ENCODE peak calls at places on chromosomes 4 and X, in ten cellular contexts. One of them, this sample, is unnamed.

GRCh38 chr4:84499065-84499982 is at the start of gene NKX6-1:
- DNase-seq in AG09309: peak
- DNase-seq in uterus: peak
- DNase-seq in activated CD4-positive, alpha-beta T cell treated with anti-CD3 and anti-CD28 coated beads, Interleukin-2, amount 10 ng/mL, durations not matched to agents 7 days and 5 days: no peak
- DNase-seq in GM03348: peak
- DNase-seq in Peyer's patch: peak
- DNase-seq in stimulated activated CD4-positive, alpha-beta T cell treated with anti-CD3 and anti-CD28 coated beads, Interleukin-1b, Interleukin-23, amount 100 ng/mL, for 24 hours: no peak
- DNase-seq in Calu3: peak
- DNase-seq in occipital lobe: no peak
- DNase-seq in HEK293T: peak
- DNase-seq in this sample: peak

GRCh38 chrX:101659601-101660063 is at the start of gene ARMCX2:
- DNase-seq in AG09309: peak
- DNase-seq in uterus: peak
- DNase-seq in activated CD4-positive, alpha-beta T cell treated with anti-CD3 and anti-CD28 coated beads, Interleukin-2, amount 10 ng/mL, durations not matched to agents 7 days and 5 days: no peak
- DNase-seq in GM03348: peak
- DNase-seq in Peyer's patch: peak
- DNase-seq in stimulated activated CD4-positive, alpha-beta T cell treated with anti-CD3 and anti-CD28 coated beads, Interleukin-1b, Interleukin-23, amount 100 ng/mL, for 24 hours: no peak
- DNase-seq in Calu3: no peak
- DNase-seq in occipital lobe: peak
- DNase-seq in HEK293T: no peak
- DNase-seq in this sample: peak

GRCh38 chr4:10028910-10029309 is 7.6 kb upstream of the SLC2A9 start:
- DNase-seq in AG09309: no peak
- DNase-seq in uterus: no peak
- DNase-seq in activated CD4-positive, alpha-beta T cell treated with anti-CD3 and anti-CD28 coated beads, Interleukin-2, amount 10 ng/mL, durations not matched to agents 7 days and 5 days: no peak
- DNase-seq in GM03348: no peak
- DNase-seq in Peyer's patch: no peak
- DNase-seq in stimulated activated CD4-positive, alpha-beta T cell treated with anti-CD3 and anti-CD28 coated beads, Interleukin-1b, Interleukin-23, amount 100 ng/mL, for 24 hours: no peak
- DNase-seq in Calu3: no peak
- DNase-seq in occipital lobe: no peak
- DNase-seq in HEK293T: no peak
- DNase-seq in this sample: peak

GRCh38 chr4:140243345-140243753 is 89.4 kb upstream of the MAML3 start:
- DNase-seq in AG09309: no peak
- DNase-seq in uterus: peak
- DNase-seq in activated CD4-positive, alpha-beta T cell treated with anti-CD3 and anti-CD28 coated beads, Interleukin-2, amount 10 ng/mL, durations not matched to agents 7 days and 5 days: peak
- DNase-seq in GM03348: no peak
- DNase-seq in Peyer's patch: peak
- DNase-seq in stimulated activated CD4-positive, alpha-beta T cell treated with anti-CD3 and anti-CD28 coated beads, Interleukin-1b, Interleukin-23, amount 100 ng/mL, for 24 hours: no peak
- DNase-seq in Calu3: no peak
- DNase-seq in occipital lobe: no peak
- DNase-seq in HEK293T: no peak
- DNase-seq in this sample: peak

GRCh38 chr4:141346144-141346543 is 125.4 kb downstream of the ZNF330 start:
- DNase-seq in AG09309: no peak
- DNase-seq in uterus: no peak
- DNase-seq in activated CD4-positive, alpha-beta T cell treated with anti-CD3 and anti-CD28 coated beads, Interleukin-2, amount 10 ng/mL, durations not matched to agents 7 days and 5 days: no peak
- DNase-seq in GM03348: peak
- DNase-seq in Peyer's patch: no peak
- DNase-seq in stimulated activated CD4-positive, alpha-beta T cell treated with anti-CD3 and anti-CD28 coated beads, Interleukin-1b, Interleukin-23, amount 100 ng/mL, for 24 hours: no peak
- DNase-seq in Calu3: no peak
- DNase-seq in occipital lobe: no peak
- DNase-seq in HEK293T: peak
- DNase-seq in this sample: peak

GRCh38 chr4:75708218-75708691 is 16.1 kb upstream of the USO1 start:
- DNase-seq in AG09309: no peak
- DNase-seq in uterus: no peak
- DNase-seq in activated CD4-positive, alpha-beta T cell treated with anti-CD3 and anti-CD28 coated beads, Interleukin-2, amount 10 ng/mL, durations not matched to agents 7 days and 5 days: peak
- DNase-seq in GM03348: no peak
- DNase-seq in Peyer's patch: no peak
- DNase-seq in stimulated activated CD4-positive, alpha-beta T cell treated with anti-CD3 and anti-CD28 coated beads, Interleukin-1b, Interleukin-23, amount 100 ng/mL, for 24 hours: no peak
- DNase-seq in Calu3: no peak
- DNase-seq in occipital lobe: no peak
- DNase-seq in HEK293T: no peak
- DNase-seq in this sample: peak

GRCh38 chrX:8404443-8404842 is 60.2 kb upstream of the VCX3B start:
- DNase-seq in AG09309: no peak
- DNase-seq in uterus: no peak
- DNase-seq in activated CD4-positive, alpha-beta T cell treated with anti-CD3 and anti-CD28 coated beads, Interleukin-2, amount 10 ng/mL, durations not matched to agents 7 days and 5 days: no peak
- DNase-seq in GM03348: no peak
- DNase-seq in Peyer's patch: no peak
- DNase-seq in stimulated activated CD4-positive, alpha-beta T cell treated with anti-CD3 and anti-CD28 coated beads, Interleukin-1b, Interleukin-23, amount 100 ng/mL, for 24 hours: no peak
- DNase-seq in Calu3: no peak
- DNase-seq in occipital lobe: no peak
- DNase-seq in HEK293T: no peak
- DNase-seq in this sample: peak

GRCh38 chrX:132393992-132394391 is 94.8 kb downstream of the MBNL3 start:
- DNase-seq in AG09309: no peak
- DNase-seq in uterus: no peak
- DNase-seq in activated CD4-positive, alpha-beta T cell treated with anti-CD3 and anti-CD28 coated beads, Interleukin-2, amount 10 ng/mL, durations not matched to agents 7 days and 5 days: no peak
- DNase-seq in GM03348: no peak
- DNase-seq in Peyer's patch: no peak
- DNase-seq in stimulated activated CD4-positive, alpha-beta T cell treated with anti-CD3 and anti-CD28 coated beads, Interleukin-1b, Interleukin-23, amount 100 ng/mL, for 24 hours: no peak
- DNase-seq in Calu3: no peak
- DNase-seq in occipital lobe: no peak
- DNase-seq in HEK293T: no peak
- DNase-seq in this sample: no peak

GRCh38 chr4:102196221-102196620 is 149.1 kb downstream of the SLC39A8 start:
- DNase-seq in AG09309: no peak
- DNase-seq in uterus: no peak
- DNase-seq in activated CD4-positive, alpha-beta T cell treated with anti-CD3 and anti-CD28 coated beads, Interleukin-2, amount 10 ng/mL, durations not matched to agents 7 days and 5 days: no peak
- DNase-seq in GM03348: peak
- DNase-seq in Peyer's patch: no peak
- DNase-seq in stimulated activated CD4-positive, alpha-beta T cell treated with anti-CD3 and anti-CD28 coated beads, Interleukin-1b, Interleukin-23, amount 100 ng/mL, for 24 hours: no peak
- DNase-seq in Calu3: no peak
- DNase-seq in occipital lobe: no peak
- DNase-seq in HEK293T: no peak
- DNase-seq in this sample: peak